ENCODE peak calls at places on chromosomes 12 and 14, in eight cellular contexts. One of them, this sample, is unnamed. For H3K9me3 and H3K36me3, the result is how much of the 10 kb centered on the place peaks cover.

GRCh38 chr14:45715946-45716345 is 462.9 kb upstream of the MIS18BP1 start:
- DNase-seq in thoracic aorta: no peak
- DNase-seq in lower lobe of right lung: no peak
- DNase-seq in upper lobe of right lung: no peak
- DNase-seq in cardiac muscle cell: no peak
- DNase-seq in MM.1S: no peak
- DNase-seq in testis: no peak
- DNase-seq in lung: no peak
- DNase-seq in this sample: no peak

GRCh38 chr12:119036878-119037493 is 55.6 kb downstream of the SRRM4 start:
- DNase-seq in upper lobe of right lung: no peak
- DNase-seq in thoracic aorta: no peak
- DNase-seq in lung: no peak
- DNase-seq in MM.1S: peak
- DNase-seq in testis: peak
- DNase-seq in cardiac muscle cell: peak
- DNase-seq in lower lobe of right lung: no peak
- DNase-seq in this sample: peak

GRCh38 chr12:127115468-127116035 is 1151.4 kb upstream of the TMEM132C start:
- DNase-seq in testis: no peak
- DNase-seq in thoracic aorta: no peak
- DNase-seq in MM.1S: no peak
- DNase-seq in lower lobe of right lung: no peak
- DNase-seq in upper lobe of right lung: no peak
- DNase-seq in cardiac muscle cell: no peak
- DNase-seq in lung: no peak
- DNase-seq in this sample: no peak

GRCh38 chr12:52630609-52631200 is 12.3 kb upstream of the KRT73 start:
- DNase-seq in upper lobe of right lung: no peak
- DNase-seq in lung: no peak
- DNase-seq in lower lobe of right lung: no peak
- DNase-seq in thoracic aorta: no peak
- DNase-seq in testis: no peak
- DNase-seq in cardiac muscle cell: no peak
- DNase-seq in MM.1S: no peak
- DNase-seq in this sample: no peak

GRCh38 chr12:112149596-112149995 is 24.2 kb downstream of the TRAFD1 start:
- DNase-seq in lung: peak
- DNase-seq in lower lobe of right lung: no peak
- DNase-seq in testis: peak
- DNase-seq in upper lobe of right lung: peak
- DNase-seq in cardiac muscle cell: no peak
- DNase-seq in thoracic aorta: no peak
- DNase-seq in MM.1S: no peak
- DNase-seq in this sample: peak

GRCh38 chr14:58167057-58167456 is 15.0 kb upstream of the ARMH4 start:
- DNase-seq in cardiac muscle cell: no peak
- DNase-seq in thoracic aorta: no peak
- DNase-seq in lung: no peak
- DNase-seq in MM.1S: no peak
- DNase-seq in lower lobe of right lung: no peak
- DNase-seq in testis: no peak
- DNase-seq in upper lobe of right lung: no peak
- DNase-seq in this sample: no peak

GRCh38 chr12:65741662-65742480 is 82.4 kb upstream of the HMGA2 start:
- DNase-seq in cardiac muscle cell: peak
- DNase-seq in upper lobe of right lung: no peak
- DNase-seq in lower lobe of right lung: no peak
- DNase-seq in thoracic aorta: no peak
- DNase-seq in testis: no peak
- DNase-seq in lung: no peak
- DNase-seq in MM.1S: no peak
- DNase-seq in this sample: peak

GRCh38 chr14:66281036-66281776 is 205.0 kb upstream of the CCDC196 start:
- DNase-seq in upper lobe of right lung: no peak
- DNase-seq in cardiac muscle cell: no peak
- DNase-seq in MM.1S: no peak
- DNase-seq in testis: peak
- DNase-seq in thoracic aorta: no peak
- DNase-seq in lower lobe of right lung: no peak
- DNase-seq in lung: no peak
- DNase-seq in this sample: no peak

GRCh38 chr12:85923767-85924331 is 49.8 kb downstream of the NTS start:
- DNase-seq in upper lobe of right lung: no peak
- DNase-seq in lower lobe of right lung: no peak
- DNase-seq in thoracic aorta: no peak
- DNase-seq in lung: no peak
- DNase-seq in cardiac muscle cell: peak
- DNase-seq in MM.1S: no peak
- DNase-seq in testis: no peak
- DNase-seq in this sample: no peak

DNA sequence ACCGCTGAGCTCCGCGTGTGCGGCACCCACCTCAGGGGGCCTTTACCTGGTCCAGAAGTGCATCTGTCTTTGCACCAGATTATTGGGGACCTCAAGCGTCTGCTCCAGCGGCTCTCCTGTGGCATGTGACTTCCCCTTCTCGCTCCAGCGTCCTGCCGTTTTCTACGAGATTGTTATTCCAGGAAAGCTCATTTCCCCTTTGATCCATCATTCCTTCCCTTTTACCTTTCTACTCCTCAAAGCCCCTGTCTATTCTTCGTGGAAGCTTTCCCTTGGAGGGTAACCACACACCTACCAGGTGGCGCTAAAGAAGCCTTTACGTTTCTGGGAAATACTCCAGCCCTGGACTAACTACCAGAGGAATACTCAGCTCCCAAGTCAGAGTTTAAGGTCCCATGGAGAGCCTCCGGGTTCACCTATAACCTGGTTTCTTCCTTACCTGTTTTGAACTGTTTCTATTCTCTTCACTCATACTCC is 1.5 kb downstream of the FKBP4 start:
- DNase-seq in testis: no peak
- DNase-seq in lower lobe of right lung: no peak
- DNase-seq in thoracic aorta: no peak
- DNase-seq in cardiac muscle cell: no peak
- DNase-seq in MM.1S: no peak
- DNase-seq in lung: no peak
- DNase-seq in upper lobe of right lung: no peak
- DNase-seq in this sample: no peak
- TF ChIP-seq CTCF in testis: no peak
- TF ChIP-seq CTCF in lower lobe of right lung: no peak
- TF ChIP-seq CTCF in thoracic aorta: no peak
- TF ChIP-seq CTCF in cardiac muscle cell: no peak
- TF ChIP-seq CTCF in MM.1S: no peak
- TF ChIP-seq CTCF in lung: no peak
- TF ChIP-seq CTCF in upper lobe of right lung: no peak
- TF ChIP-seq CTCF in this sample: peak

GRCh38 chr12:132339856-132340255 is 10.5 kb upstream of the GALNT9 start:
- DNase-seq in MM.1S: no peak
- DNase-seq in lung: no peak
- DNase-seq in lower lobe of right lung: no peak
- DNase-seq in thoracic aorta: no peak
- DNase-seq in cardiac muscle cell: no peak
- DNase-seq in testis: no peak
- DNase-seq in upper lobe of right lung: no peak
- DNase-seq in this sample: no peak
- H3K9me3 ChIP-seq in MM.1S: under half
- H3K9me3 ChIP-seq in lung: under half
- H3K9me3 ChIP-seq in lower lobe of right lung: under half
- H3K9me3 ChIP-seq in thoracic aorta: under half
- H3K9me3 ChIP-seq in cardiac muscle cell: under half
- H3K9me3 ChIP-seq in testis: under half
- H3K9me3 ChIP-seq in upper lobe of right lung: under half
- H3K9me3 ChIP-seq in this sample: under half

DNA sequence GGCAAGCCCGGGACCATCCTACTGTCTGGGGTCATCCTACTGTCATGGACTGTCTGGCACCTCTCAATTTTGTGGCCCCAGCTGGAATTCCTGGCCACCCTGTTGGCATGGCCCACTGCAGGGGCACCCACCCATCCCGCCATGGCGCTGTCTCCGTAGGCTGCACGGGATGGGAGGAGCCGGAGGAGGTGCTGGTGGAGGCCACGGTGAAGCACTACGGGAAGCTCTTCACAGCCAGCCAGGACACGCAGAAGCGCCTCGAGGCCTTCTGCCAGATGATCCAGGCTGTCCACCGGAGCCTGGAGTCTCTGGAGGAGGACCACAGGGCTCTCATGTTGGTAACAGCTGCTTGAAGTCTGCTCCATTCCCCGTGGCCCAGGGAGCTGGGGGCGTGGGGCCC is 3.9 kb downstream of the CCDC197 start:
- DNase-seq in lung: no peak
- DNase-seq in testis: peak
- DNase-seq in upper lobe of right lung: no peak
- DNase-seq in MM.1S: no peak
- DNase-seq in lower lobe of right lung: no peak
- DNase-seq in thoracic aorta: no peak
- DNase-seq in cardiac muscle cell: no peak
- DNase-seq in this sample: no peak
- H3K36me3 ChIP-seq in lung: under half
- H3K36me3 ChIP-seq in testis: under half
- H3K36me3 ChIP-seq in upper lobe of right lung: under half
- H3K36me3 ChIP-seq in MM.1S: under half
- H3K36me3 ChIP-seq in lower lobe of right lung: under half
- H3K36me3 ChIP-seq in thoracic aorta: under half
- H3K36me3 ChIP-seq in cardiac muscle cell: under half
- H3K36me3 ChIP-seq in this sample: under half

GRCh38 chr12:93380480-93381121 is 2.9 kb downstream of the NUDT4 start:
- DNase-seq in testis: no peak
- DNase-seq in cardiac muscle cell: no peak
- DNase-seq in MM.1S: peak
- DNase-seq in thoracic aorta: no peak
- DNase-seq in lower lobe of right lung: no peak
- DNase-seq in upper lobe of right lung: no peak
- DNase-seq in lung: no peak
- DNase-seq in this sample: no peak
- TF ChIP-seq CTCF in testis: peak
- TF ChIP-seq CTCF in cardiac muscle cell: peak
- TF ChIP-seq CTCF in MM.1S: peak
- TF ChIP-seq CTCF in thoracic aorta: no peak
- TF ChIP-seq CTCF in lower lobe of right lung: no peak
- TF ChIP-seq CTCF in upper lobe of right lung: peak
- TF ChIP-seq CTCF in lung: no peak
- TF ChIP-seq CTCF in this sample: no peak

GRCh38 chr12:131348226-131349010 is 362.5 kb upstream of the SFSWAP start:
- DNase-seq in MM.1S: no peak
- DNase-seq in upper lobe of right lung: no peak
- DNase-seq in lower lobe of right lung: no peak
- DNase-seq in thoracic aorta: no peak
- DNase-seq in testis: peak
- DNase-seq in cardiac muscle cell: no peak
- DNase-seq in lung: no peak
- DNase-seq in this sample: no peak
- H3K9me3 ChIP-seq in MM.1S: under half
- H3K9me3 ChIP-seq in upper lobe of right lung: under half
- H3K9me3 ChIP-seq in lower lobe of right lung: under half
- H3K9me3 ChIP-seq in thoracic aorta: under half
- H3K9me3 ChIP-seq in testis: under half
- H3K9me3 ChIP-seq in cardiac muscle cell: under half
- H3K9me3 ChIP-seq in lung: under half
- H3K9me3 ChIP-seq in this sample: under half

GRCh38 chr14:102870994-102871831 is 51.2 kb upstream of the AMN start:
- DNase-seq in thoracic aorta: no peak
- DNase-seq in MM.1S: peak
- DNase-seq in lung: no peak
- DNase-seq in cardiac muscle cell: no peak
- DNase-seq in upper lobe of right lung: no peak
- DNase-seq in lower lobe of right lung: no peak
- DNase-seq in testis: no peak
- DNase-seq in this sample: no peak

GRCh38 chr14:102866982-102867761 is 55.3 kb upstream of the AMN start:
- DNase-seq in lung: no peak
- DNase-seq in thoracic aorta: no peak
- DNase-seq in lower lobe of right lung: no peak
- DNase-seq in testis: no peak
- DNase-seq in upper lobe of right lung: no peak
- DNase-seq in cardiac muscle cell: no peak
- DNase-seq in MM.1S: no peak
- DNase-seq in this sample: no peak

GRCh38 chr14:102870246-102870645 is 52.2 kb upstream of the AMN start:
- DNase-seq in thoracic aorta: no peak
- DNase-seq in cardiac muscle cell: no peak
- DNase-seq in lung: no peak
- DNase-seq in testis: no peak
- DNase-seq in MM.1S: no peak
- DNase-seq in upper lobe of right lung: no peak
- DNase-seq in lower lobe of right lung: no peak
- DNase-seq in this sample: no peak

GRCh38 chr14:102868956-102869531 is 53.4 kb upstream of the AMN start:
- DNase-seq in thoracic aorta: no peak
- DNase-seq in cardiac muscle cell: no peak
- DNase-seq in lower lobe of right lung: no peak
- DNase-seq in upper lobe of right lung: no peak
- DNase-seq in MM.1S: no peak
- DNase-seq in lung: no peak
- DNase-seq in testis: no peak
- DNase-seq in this sample: no peak

GRCh38 chr14:102867826-102868580 is 54.5 kb upstream of the AMN start:
- DNase-seq in MM.1S: no peak
- DNase-seq in testis: no peak
- DNase-seq in lung: no peak
- DNase-seq in thoracic aorta: no peak
- DNase-seq in cardiac muscle cell: no peak
- DNase-seq in upper lobe of right lung: no peak
- DNase-seq in lower lobe of right lung: no peak
- DNase-seq in this sample: no peak
- H3K36me3 ChIP-seq in MM.1S: under half
- H3K36me3 ChIP-seq in testis: under half
- H3K36me3 ChIP-seq in lung: under half
- H3K36me3 ChIP-seq in thoracic aorta: under half
- H3K36me3 ChIP-seq in cardiac muscle cell: under half
- H3K36me3 ChIP-seq in upper lobe of right lung: under half
- H3K36me3 ChIP-seq in lower lobe of right lung: under half
- H3K36me3 ChIP-seq in this sample: under half

GRCh38 chr14:103729496-103730448 is 14.2 kb downstream of the ZFYVE21 start:
- DNase-seq in lower lobe of right lung: peak
- DNase-seq in upper lobe of right lung: no peak
- DNase-seq in lung: no peak
- DNase-seq in testis: no peak
- DNase-seq in MM.1S: no peak
- DNase-seq in thoracic aorta: no peak
- DNase-seq in cardiac muscle cell: no peak
- DNase-seq in this sample: no peak
- TF ChIP-seq CTCF in lower lobe of right lung: no peak
- TF ChIP-seq CTCF in upper lobe of right lung: no peak
- TF ChIP-seq CTCF in lung: no peak
- TF ChIP-seq CTCF in testis: no peak
- TF ChIP-seq CTCF in MM.1S: no peak
- TF ChIP-seq CTCF in thoracic aorta: no peak
- TF ChIP-seq CTCF in cardiac muscle cell: no peak
- TF ChIP-seq CTCF in this sample: no peak

GRCh38 chr14:23248601-23249000 is 10.9 kb downstream of the RNF212B start:
- DNase-seq in thoracic aorta: no peak
- DNase-seq in cardiac muscle cell: no peak
- DNase-seq in MM.1S: no peak
- DNase-seq in lung: no peak
- DNase-seq in upper lobe of right lung: no peak
- DNase-seq in lower lobe of right lung: no peak
- DNase-seq in testis: no peak
- DNase-seq in this sample: no peak
- H3K9me3 ChIP-seq in thoracic aorta: under half
- H3K9me3 ChIP-seq in cardiac muscle cell: under half
- H3K9me3 ChIP-seq in MM.1S: under half
- H3K9me3 ChIP-seq in lung: under half
- H3K9me3 ChIP-seq in upper lobe of right lung: under half
- H3K9me3 ChIP-seq in lower lobe of right lung: under half
- H3K9me3 ChIP-seq in testis: under half
- H3K9me3 ChIP-seq in this sample: under half

GRCh38 chr14:38116895-38117294 is 90.8 kb upstream of the SSTR1 start:
- DNase-seq in MM.1S: no peak
- DNase-seq in cardiac muscle cell: no peak
- DNase-seq in lower lobe of right lung: no peak
- DNase-seq in testis: no peak
- DNase-seq in upper lobe of right lung: no peak
- DNase-seq in lung: no peak
- DNase-seq in thoracic aorta: no peak
- DNase-seq in this sample: no peak
- H3K36me3 ChIP-seq in MM.1S: under half
- H3K36me3 ChIP-seq in cardiac muscle cell: under half
- H3K36me3 ChIP-seq in lower lobe of right lung: under half
- H3K36me3 ChIP-seq in testis: under half
- H3K36me3 ChIP-seq in upper lobe of right lung: under half
- H3K36me3 ChIP-seq in lung: under half
- H3K36me3 ChIP-seq in thoracic aorta: under half
- H3K36me3 ChIP-seq in this sample: under half